ENCODE peak calls at places on chromosomes 5 and 9, in eight cellular contexts. One of them, this sample, is unnamed.

GRCh38 chr9:127862075-127863011 is 7.9 kb upstream of the ENG start:
- DNase-seq in fibroblast of pulmonary artery: no peak
- DNase-seq in fibroblast of mammary gland: no peak
- DNase-seq in mesenchymal stem cell: peak; percentile 54
- DNase-seq in heart right ventricle: peak; percentile 93
- DNase-seq in heart left ventricle: peak; percentile 94
- DNase-seq in AG04450: no peak
- DNase-seq in lower lobe of right lung: peak; percentile 92
- DNase-seq in this sample: no peak

GRCh38 chr9:75891277-75892167 is 1.0 kb downstream of the PCSK5 start:
- DNase-seq in mesenchymal stem cell: peak; percentile 63
- DNase-seq in fibroblast of pulmonary artery: peak; percentile 52
- DNase-seq in heart left ventricle: peak; percentile 51
- DNase-seq in heart right ventricle: peak; percentile 13
- DNase-seq in lower lobe of right lung: peak; percentile 54
- DNase-seq in fibroblast of mammary gland: peak; percentile 30
- DNase-seq in AG04450: peak; percentile 0
- DNase-seq in this sample: peak; percentile 38

GRCh38 chr9:89974582-89974981 is 369.8 kb downstream of the GADD45G start:
- DNase-seq in lower lobe of right lung: no peak
- DNase-seq in heart right ventricle: no peak
- DNase-seq in heart left ventricle: no peak
- DNase-seq in mesenchymal stem cell: no peak
- DNase-seq in fibroblast of pulmonary artery: no peak
- DNase-seq in AG04450: no peak
- DNase-seq in fibroblast of mammary gland: no peak
- DNase-seq in this sample: no peak

GRCh38 chr5:127878174-127878750 is 175.1 kb downstream of the CCDC192 start:
- DNase-seq in mesenchymal stem cell: peak; percentile 60
- DNase-seq in heart left ventricle: peak; percentile 61
- DNase-seq in fibroblast of pulmonary artery: peak; percentile 80
- DNase-seq in AG04450: no peak
- DNase-seq in fibroblast of mammary gland: peak; percentile 57
- DNase-seq in lower lobe of right lung: no peak
- DNase-seq in heart right ventricle: peak; percentile 55
- DNase-seq in this sample: peak; percentile 73

GRCh38 chr5:73447234-73448071 is 1.1 kb downstream of the FOXD1 start:
- DNase-seq in fibroblast of mammary gland: peak; percentile 58
- DNase-seq in heart right ventricle: no peak
- DNase-seq in mesenchymal stem cell: peak; percentile 74
- DNase-seq in AG04450: no peak
- DNase-seq in fibroblast of pulmonary artery: peak; percentile 60
- DNase-seq in heart left ventricle: no peak
- DNase-seq in lower lobe of right lung: peak; percentile 50
- DNase-seq in this sample: peak; percentile 70

GRCh38 chr9:131237931-131238401 is 38.3 kb downstream of the FAM78A start:
- DNase-seq in heart right ventricle: peak; percentile 75
- DNase-seq in AG04450: peak; percentile 49
- DNase-seq in fibroblast of mammary gland: peak; percentile 81
- DNase-seq in lower lobe of right lung: peak; percentile 85
- DNase-seq in fibroblast of pulmonary artery: peak; percentile 70
- DNase-seq in heart left ventricle: peak; percentile 87
- DNase-seq in mesenchymal stem cell: peak; percentile 69
- DNase-seq in this sample: peak; percentile 60

GRCh38 chr5:103224118-103224893 is 34.3 kb upstream of the MACIR start:
- DNase-seq in fibroblast of pulmonary artery: peak; percentile 93
- DNase-seq in fibroblast of mammary gland: peak; percentile 73
- DNase-seq in heart left ventricle: peak; percentile 26
- DNase-seq in AG04450: no peak
- DNase-seq in heart right ventricle: peak; percentile 29
- DNase-seq in mesenchymal stem cell: peak; percentile 78
- DNase-seq in lower lobe of right lung: no peak
- DNase-seq in this sample: peak; percentile 80

GRCh38 chr5:110853267-110853666 is 114.5 kb downstream of the SLC25A46 start:
- DNase-seq in lower lobe of right lung: no peak
- DNase-seq in fibroblast of mammary gland: peak; percentile 22
- DNase-seq in mesenchymal stem cell: peak; percentile 58
- DNase-seq in heart right ventricle: no peak
- DNase-seq in AG04450: no peak
- DNase-seq in fibroblast of pulmonary artery: peak; percentile 52
- DNase-seq in heart left ventricle: no peak
- DNase-seq in this sample: peak; percentile 83

GRCh38 chr5:16345454-16345853 is 120.1 kb downstream of the ZNF622 start:
- DNase-seq in AG04450: no peak
- DNase-seq in lower lobe of right lung: no peak
- DNase-seq in fibroblast of mammary gland: peak; percentile 4
- DNase-seq in fibroblast of pulmonary artery: peak; percentile 0
- DNase-seq in heart right ventricle: no peak
- DNase-seq in heart left ventricle: no peak
- DNase-seq in mesenchymal stem cell: no peak
- DNase-seq in this sample: peak; percentile 35

GRCh38 chr9:130172161-130172857 is at the start of gene NCS1:
- DNase-seq in lower lobe of right lung: peak; percentile 75
- DNase-seq in fibroblast of mammary gland: peak; percentile 44
- DNase-seq in mesenchymal stem cell: peak; percentile 74
- DNase-seq in fibroblast of pulmonary artery: peak; percentile 63
- DNase-seq in heart right ventricle: peak; percentile 64
- DNase-seq in AG04450: no peak
- DNase-seq in heart left ventricle: peak; percentile 72
- DNase-seq in this sample: peak; percentile 77

GRCh38 chr9:130174025-130174424 is 1.8 kb downstream of the NCS1 start:
- DNase-seq in AG04450: no peak
- DNase-seq in mesenchymal stem cell: no peak
- DNase-seq in heart left ventricle: no peak
- DNase-seq in fibroblast of mammary gland: no peak
- DNase-seq in lower lobe of right lung: no peak
- DNase-seq in fibroblast of pulmonary artery: no peak
- DNase-seq in heart right ventricle: no peak
- DNase-seq in this sample: no peak

GRCh38 chr9:130173462-130173876 is 1.3 kb downstream of the NCS1 start:
- DNase-seq in mesenchymal stem cell: no peak
- DNase-seq in lower lobe of right lung: no peak
- DNase-seq in AG04450: no peak
- DNase-seq in fibroblast of pulmonary artery: peak; percentile 22
- DNase-seq in heart right ventricle: no peak
- DNase-seq in heart left ventricle: no peak
- DNase-seq in fibroblast of mammary gland: peak; percentile 25
- DNase-seq in this sample: no peak

GRCh38 chr9:130172858-130173461 is 756 bp downstream of the NCS1 start:
- DNase-seq in AG04450: no peak
- DNase-seq in fibroblast of pulmonary artery: no peak
- DNase-seq in heart right ventricle: no peak
- DNase-seq in heart left ventricle: no peak
- DNase-seq in mesenchymal stem cell: peak; percentile 61
- DNase-seq in lower lobe of right lung: no peak
- DNase-seq in fibroblast of mammary gland: no peak
- DNase-seq in this sample: peak; percentile 37

GRCh38 chr9:130171226-130172148 is 717 bp upstream of the NCS1 start:
- DNase-seq in mesenchymal stem cell: no peak
- DNase-seq in heart right ventricle: no peak
- DNase-seq in lower lobe of right lung: no peak
- DNase-seq in AG04450: no peak
- DNase-seq in fibroblast of mammary gland: no peak
- DNase-seq in heart left ventricle: no peak
- DNase-seq in fibroblast of pulmonary artery: no peak
- DNase-seq in this sample: no peak
- H3K4me3 ChIP-seq in mesenchymal stem cell: peak overlapping the region; percentile 83
- H3K4me3 ChIP-seq in heart right ventricle: peak overlapping the region; percentile 26
- H3K4me3 ChIP-seq in lower lobe of right lung: peak overlapping the region; percentile 45
- H3K4me3 ChIP-seq in AG04450: peak overlapping the region; percentile 48
- H3K4me3 ChIP-seq in fibroblast of mammary gland: peak overlapping the region; percentile 39
- H3K4me3 ChIP-seq in heart left ventricle: no peak overlapping the region
- H3K4me3 ChIP-seq in fibroblast of pulmonary artery: peak overlapping the region; percentile 38
- H3K4me3 ChIP-seq in this sample: peak overlapping the region; percentile 28

DNA sequence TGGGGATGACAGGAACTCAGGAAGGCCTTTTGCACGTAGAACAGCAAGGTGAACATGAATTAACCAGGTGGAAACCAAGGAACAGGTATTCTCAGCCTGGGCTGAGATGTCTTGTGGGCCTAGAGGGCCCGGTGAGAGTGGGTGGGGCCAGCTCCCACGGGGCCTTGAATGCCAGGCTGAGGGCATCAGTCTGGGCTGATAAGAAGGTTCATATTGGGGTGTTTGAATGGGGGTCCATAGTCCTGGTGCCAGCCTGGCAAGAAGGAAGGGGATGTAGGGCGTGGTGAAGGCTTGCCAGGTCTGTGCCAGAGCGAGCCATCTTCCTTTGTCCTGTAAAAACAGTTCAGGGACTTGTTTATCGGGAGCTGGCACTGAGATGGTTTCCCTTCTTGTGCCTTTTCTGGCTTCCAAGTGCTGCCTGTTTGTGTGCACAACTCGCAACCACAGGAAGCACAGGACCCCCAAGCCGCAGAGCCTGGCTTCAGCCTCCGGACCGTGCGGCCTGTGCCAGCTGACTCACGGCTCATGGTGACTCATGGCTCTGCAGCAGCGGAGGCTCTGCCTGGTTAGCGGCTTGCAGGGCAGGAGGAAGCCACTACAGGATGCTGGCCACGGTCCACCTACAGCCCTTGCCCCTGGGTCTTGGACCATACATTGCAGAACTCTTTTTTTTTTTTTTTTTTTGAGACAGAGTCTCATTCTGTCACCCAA is 2.4 kb downstream of the CARD19 start:
- DNase-seq in heart right ventricle: peak; percentile 82
- DNase-seq in lower lobe of right lung: peak; percentile 93
- DNase-seq in heart left ventricle: peak; percentile 89
- DNase-seq in fibroblast of mammary gland: peak; percentile 98
- DNase-seq in fibroblast of pulmonary artery: peak; percentile 98
- DNase-seq in mesenchymal stem cell: peak; percentile 97
- DNase-seq in AG04450: peak; percentile 91
- DNase-seq in this sample: peak; percentile 92
- H3K4me3 ChIP-seq in heart right ventricle: no peak overlapping the region
- H3K4me3 ChIP-seq in lower lobe of right lung: peak overlapping the region; percentile 79
- H3K4me3 ChIP-seq in heart left ventricle: no peak overlapping the region
- H3K4me3 ChIP-seq in fibroblast of mammary gland: peak overlapping the region; percentile 36
- H3K4me3 ChIP-seq in fibroblast of pulmonary artery: peak overlapping the region; percentile 81
- H3K4me3 ChIP-seq in mesenchymal stem cell: no peak overlapping the region
- H3K4me3 ChIP-seq in AG04450: peak overlapping the region; percentile 83
- H3K4me3 ChIP-seq in this sample: no peak overlapping the region

GRCh38 chr9:135887585-135888050 is 19.7 kb downstream of the CAMSAP1 start:
- DNase-seq in heart left ventricle: peak; percentile 36
- DNase-seq in mesenchymal stem cell: no peak
- DNase-seq in heart right ventricle: no peak
- DNase-seq in lower lobe of right lung: peak; percentile 69
- DNase-seq in fibroblast of pulmonary artery: no peak
- DNase-seq in AG04450: no peak
- DNase-seq in fibroblast of mammary gland: no peak
- DNase-seq in this sample: no peak
- H3K4me3 ChIP-seq in heart left ventricle: no peak overlapping the region
- H3K4me3 ChIP-seq in mesenchymal stem cell: no peak overlapping the region
- H3K4me3 ChIP-seq in heart right ventricle: no peak overlapping the region
- H3K4me3 ChIP-seq in lower lobe of right lung: peak overlapping the region; percentile 26
- H3K4me3 ChIP-seq in fibroblast of pulmonary artery: no peak overlapping the region
- H3K4me3 ChIP-seq in AG04450: no peak overlapping the region
- H3K4me3 ChIP-seq in fibroblast of mammary gland: no peak overlapping the region
- H3K4me3 ChIP-seq in this sample: no peak overlapping the region

DNA sequence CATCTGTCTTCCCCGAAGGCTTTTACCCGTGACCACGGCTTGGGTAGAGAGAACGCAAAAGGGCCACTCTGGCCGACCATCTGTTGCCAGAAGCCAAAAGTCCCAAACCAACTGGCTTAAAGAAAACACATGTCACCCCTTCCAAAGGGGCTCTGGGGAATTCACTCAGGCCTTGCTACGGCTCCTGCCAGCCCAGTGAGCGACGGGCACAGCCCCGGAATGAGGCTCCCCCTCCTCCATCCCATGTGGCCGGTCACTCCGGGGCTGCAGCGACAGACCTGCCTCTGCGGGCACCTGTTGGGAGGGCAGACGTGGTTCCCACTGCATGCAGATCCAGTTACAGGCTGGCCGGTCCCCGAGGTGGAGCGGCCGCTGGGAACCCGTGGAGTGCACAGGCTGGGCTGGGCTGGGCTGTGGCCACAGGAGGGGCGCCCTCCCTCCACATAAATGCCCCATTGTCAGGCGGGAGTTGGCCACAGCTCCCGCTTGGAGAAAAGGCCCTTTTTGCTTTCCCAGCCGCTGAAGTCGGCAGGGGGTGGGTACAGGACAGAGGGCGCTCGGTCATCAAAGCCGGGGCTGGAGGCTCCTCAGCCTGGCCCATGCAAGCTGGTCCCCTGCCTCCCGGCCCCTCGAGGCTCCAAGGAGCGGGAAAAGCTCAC is 19.9 kb downstream of the NOTCH1 start:
- DNase-seq in heart left ventricle: no peak
- DNase-seq in fibroblast of mammary gland: no peak
- DNase-seq in lower lobe of right lung: no peak
- DNase-seq in fibroblast of pulmonary artery: no peak
- DNase-seq in mesenchymal stem cell: no peak
- DNase-seq in AG04450: no peak
- DNase-seq in heart right ventricle: no peak
- DNase-seq in this sample: no peak
- H3K4me3 ChIP-seq in heart left ventricle: no peak overlapping the region
- H3K4me3 ChIP-seq in fibroblast of mammary gland: no peak overlapping the region
- H3K4me3 ChIP-seq in lower lobe of right lung: peak overlapping the region; percentile 29
- H3K4me3 ChIP-seq in fibroblast of pulmonary artery: no peak overlapping the region
- H3K4me3 ChIP-seq in mesenchymal stem cell: no peak overlapping the region
- H3K4me3 ChIP-seq in AG04450: no peak overlapping the region
- H3K4me3 ChIP-seq in heart right ventricle: no peak overlapping the region
- H3K4me3 ChIP-seq in this sample: no peak overlapping the region

DNA sequence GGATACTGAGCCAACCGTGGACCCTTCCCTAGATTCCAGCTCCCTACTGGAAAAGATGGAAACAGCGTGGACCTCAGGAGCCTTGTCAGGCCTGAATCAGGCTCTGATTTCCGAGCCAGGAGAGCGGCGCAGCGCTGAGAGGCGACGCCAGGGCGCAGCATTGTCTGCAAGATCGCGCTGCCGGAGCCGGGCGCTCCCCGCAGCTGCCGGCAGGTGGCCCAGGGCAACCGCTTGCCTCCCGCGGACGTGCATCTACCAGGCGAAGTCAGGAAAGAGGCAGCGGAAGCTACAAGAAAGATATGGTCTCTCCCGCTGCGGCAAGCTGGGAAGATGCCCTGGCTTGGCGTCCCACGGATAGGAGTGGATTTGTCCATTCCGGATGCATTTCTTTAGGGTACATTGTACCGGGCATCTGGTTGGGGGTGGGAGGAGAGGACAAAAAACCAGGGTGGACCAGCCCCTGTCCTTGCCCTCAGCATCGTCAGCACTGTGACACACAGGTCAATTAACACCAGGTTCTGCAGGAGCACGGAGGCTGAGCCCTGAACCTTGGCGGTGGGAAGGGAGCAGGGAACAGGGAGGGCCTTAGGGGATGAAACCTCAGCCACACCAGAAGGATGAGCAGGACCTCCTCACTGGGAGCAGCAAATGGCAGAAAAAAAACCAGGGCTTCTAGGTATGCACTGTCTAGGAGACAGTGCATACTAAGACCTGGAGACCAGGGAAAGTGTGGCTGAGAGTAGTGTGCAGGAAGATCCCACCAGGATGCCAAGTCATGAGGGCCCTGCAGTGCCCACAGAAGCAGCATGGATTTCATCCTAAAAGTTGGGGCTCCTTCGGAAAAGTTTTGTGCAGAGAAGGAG is 55.9 kb downstream of the SFXN1 start:
- DNase-seq in mesenchymal stem cell: peak; percentile 78
- DNase-seq in AG04450: peak; percentile 64
- DNase-seq in fibroblast of pulmonary artery: peak; percentile 84
- DNase-seq in heart right ventricle: peak; percentile 70
- DNase-seq in lower lobe of right lung: peak; percentile 89
- DNase-seq in heart left ventricle: peak; percentile 87
- DNase-seq in fibroblast of mammary gland: peak; percentile 73
- DNase-seq in this sample: peak; percentile 84
- H3K4me3 ChIP-seq in mesenchymal stem cell: no peak overlapping the region
- H3K4me3 ChIP-seq in AG04450: peak overlapping the region; percentile 3
- H3K4me3 ChIP-seq in fibroblast of pulmonary artery: no peak overlapping the region
- H3K4me3 ChIP-seq in heart right ventricle: no peak overlapping the region
- H3K4me3 ChIP-seq in lower lobe of right lung: no peak overlapping the region
- H3K4me3 ChIP-seq in heart left ventricle: no peak overlapping the region
- H3K4me3 ChIP-seq in fibroblast of mammary gland: no peak overlapping the region
- H3K4me3 ChIP-seq in this sample: no peak overlapping the region

GRCh38 chr5:170313344-170313743 is 15.8 kb upstream of the LCP2 start:
- DNase-seq in AG04450: no peak
- DNase-seq in mesenchymal stem cell: no peak
- DNase-seq in heart right ventricle: no peak
- DNase-seq in heart left ventricle: no peak
- DNase-seq in fibroblast of mammary gland: no peak
- DNase-seq in fibroblast of pulmonary artery: no peak
- DNase-seq in lower lobe of right lung: no peak
- DNase-seq in this sample: no peak
- H3K4me3 ChIP-seq in AG04450: no peak overlapping the region
- H3K4me3 ChIP-seq in mesenchymal stem cell: no peak overlapping the region
- H3K4me3 ChIP-seq in heart right ventricle: no peak overlapping the region
- H3K4me3 ChIP-seq in heart left ventricle: no peak overlapping the region
- H3K4me3 ChIP-seq in fibroblast of mammary gland: no peak overlapping the region
- H3K4me3 ChIP-seq in fibroblast of pulmonary artery: no peak overlapping the region
- H3K4me3 ChIP-seq in lower lobe of right lung: no peak overlapping the region
- H3K4me3 ChIP-seq in this sample: no peak overlapping the region